ENCODE peak calls at places on chromosomes 1 and 21, in seven cellular contexts. One of them, this sample, is unnamed.

GRCh38 chr1:162631546-162632233 is 574 bp upstream of the DDR2 start:
- DNase-seq in ACHN: no peak
- DNase-seq in astrocyte of the spinal cord: peak
- DNase-seq in SW480: no peak
- DNase-seq in thoracic aorta: no peak
- DNase-seq in M059J: peak
- DNase-seq in OCI-LY7: no peak
- DNase-seq in this sample: peak

GRCh38 chr1:55214214-55214902 is 806 bp downstream of the USP24 start:
- DNase-seq in ACHN: peak
- DNase-seq in astrocyte of the spinal cord: no peak
- DNase-seq in SW480: peak
- DNase-seq in thoracic aorta: no peak
- DNase-seq in M059J: peak
- DNase-seq in OCI-LY7: peak
- DNase-seq in this sample: peak

GRCh38 chr1:107689733-107690132 is 275.2 kb downstream of the VAV3 start:
- DNase-seq in ACHN: no peak
- DNase-seq in astrocyte of the spinal cord: no peak
- DNase-seq in SW480: no peak
- DNase-seq in thoracic aorta: no peak
- DNase-seq in M059J: peak
- DNase-seq in OCI-LY7: no peak
- DNase-seq in this sample: no peak

GRCh38 chr21:38951095-38951745 is 145.5 kb downstream of the ETS2 start:
- DNase-seq in ACHN: no peak
- DNase-seq in astrocyte of the spinal cord: no peak
- DNase-seq in SW480: no peak
- DNase-seq in thoracic aorta: no peak
- DNase-seq in M059J: no peak
- DNase-seq in OCI-LY7: no peak
- DNase-seq in this sample: no peak

GRCh38 chr1:245332513-245332912 is 177.7 kb downstream of the KIF26B start:
- DNase-seq in ACHN: no peak
- DNase-seq in astrocyte of the spinal cord: no peak
- DNase-seq in SW480: no peak
- DNase-seq in thoracic aorta: no peak
- DNase-seq in M059J: peak
- DNase-seq in OCI-LY7: no peak
- DNase-seq in this sample: no peak

GRCh38 chr1:68210829-68211228 is 21.5 kb downstream of the WLS start:
- DNase-seq in ACHN: no peak
- DNase-seq in astrocyte of the spinal cord: peak
- DNase-seq in SW480: no peak
- DNase-seq in thoracic aorta: no peak
- DNase-seq in M059J: peak
- DNase-seq in OCI-LY7: no peak
- DNase-seq in this sample: peak

GRCh38 chr21:32727478-32727727 is 410 bp downstream of the SYNJ1 start:
- DNase-seq in ACHN: no peak
- DNase-seq in astrocyte of the spinal cord: no peak
- DNase-seq in SW480: no peak
- DNase-seq in thoracic aorta: no peak
- DNase-seq in M059J: no peak
- DNase-seq in OCI-LY7: no peak
- DNase-seq in this sample: no peak

GRCh38 chr1:67888707-67889106 is 55.4 kb upstream of the GNG12 start:
- DNase-seq in ACHN: no peak
- DNase-seq in astrocyte of the spinal cord: peak
- DNase-seq in SW480: no peak
- DNase-seq in thoracic aorta: no peak
- DNase-seq in M059J: peak
- DNase-seq in OCI-LY7: no peak
- DNase-seq in this sample: peak

GRCh38 chr1:86227026-86227425 is 70.5 kb upstream of the COL24A1 start:
- DNase-seq in ACHN: no peak
- DNase-seq in astrocyte of the spinal cord: peak
- DNase-seq in SW480: no peak
- DNase-seq in thoracic aorta: no peak
- DNase-seq in M059J: peak
- DNase-seq in OCI-LY7: no peak
- DNase-seq in this sample: peak

GRCh38 chr21:20276377-20276776 is 721.8 kb upstream of the NCAM2 start:
- DNase-seq in ACHN: no peak
- DNase-seq in astrocyte of the spinal cord: no peak
- DNase-seq in SW480: no peak
- DNase-seq in thoracic aorta: no peak
- DNase-seq in M059J: no peak
- DNase-seq in OCI-LY7: no peak
- DNase-seq in this sample: no peak

GRCh38 chr1:56451491-56451890 is 127.9 kb downstream of the PLPP3 start:
- DNase-seq in ACHN: no peak
- DNase-seq in astrocyte of the spinal cord: no peak
- DNase-seq in SW480: no peak
- DNase-seq in thoracic aorta: no peak
- DNase-seq in M059J: no peak
- DNase-seq in OCI-LY7: no peak
- DNase-seq in this sample: no peak

GRCh38 chr1:89780721-89781120 is 40.1 kb upstream of the LRRC8D start:
- DNase-seq in ACHN: peak
- DNase-seq in astrocyte of the spinal cord: peak
- DNase-seq in SW480: peak
- DNase-seq in thoracic aorta: no peak
- DNase-seq in M059J: peak
- DNase-seq in OCI-LY7: peak
- DNase-seq in this sample: peak

GRCh38 chr1:53110370-53111072 is 31.9 kb downstream of the SLC1A7 start:
- DNase-seq in ACHN: no peak
- DNase-seq in astrocyte of the spinal cord: peak
- DNase-seq in SW480: no peak
- DNase-seq in thoracic aorta: no peak
- DNase-seq in M059J: no peak
- DNase-seq in OCI-LY7: no peak
- DNase-seq in this sample: no peak

GRCh38 chr1:67700692-67701410 is 15.8 kb downstream of the GADD45A start:
- DNase-seq in ACHN: no peak
- DNase-seq in astrocyte of the spinal cord: peak
- DNase-seq in SW480: peak
- DNase-seq in thoracic aorta: no peak
- DNase-seq in M059J: peak
- DNase-seq in OCI-LY7: peak
- DNase-seq in this sample: peak